ENCODE peak calls at places on chromosomes 16 and 17, in seven cellular contexts. X is fibroblast of villous mesenchyme, G is fibroblast of lung, F is SK-N-SH, A is MCF 10A, J is GM12864, H is ovary. B is an unnamed sample.

GRCh38 chr16:87723224-87723619 is 42.6 kb downstream of the KLHDC4 start:
- DNase-seq in X (peak), G (peak), F (peak), A (peak), J (no peak), H (no peak), B (peak)

GRCh38 chr16:31879937-31880321 is 6.3 kb downstream of the ZNF267 start:
- DNase-seq in X (no peak), G (no peak), F (no peak), A (no peak), J (no peak), H (no peak), B (no peak)

GRCh38 chr17:38460082-38460715 is 31.9 kb downstream of the ARHGAP23 start:
- DNase-seq in X (no peak), G (no peak), F (no peak), A (no peak), J (no peak), H (no peak), B (no peak)

GRCh38 chr16:72689851-72690250 is 358.1 kb downstream of the ZFHX3 start:
- DNase-seq in X (peak), G (no peak), F (no peak), A (no peak), J (no peak), H (no peak), B (no peak)

GRCh38 chr17:43169561-43170139 is 1.4 kb upstream of the NBR1 start:
- DNase-seq in X (peak), G (peak), F (peak), A (no peak), J (no peak), H (peak), B (peak)

GRCh38 chr16:68417711-68418301 is 30.5 kb downstream of the SMPD3 start:
- DNase-seq in X (no peak), G (peak), F (no peak), A (peak), J (peak), H (no peak), B (no peak)

GRCh38 chr17:8109669-8110455 is 8.5 kb downstream of the ALOXE3 start:
- DNase-seq in X (peak), G (peak), F (peak), A (peak), J (no peak), H (peak), B (peak)

GRCh38 chr17:44219126-44219635 is 294 bp downstream of the UBTF start:
- DNase-seq in X (peak), G (peak), F (peak), A (peak), J (no peak), H (peak), B (peak)

GRCh38 chr17:63232565-63233310 is 213.4 kb downstream of the CYB561 start:
- DNase-seq in X (no peak), G (no peak), F (no peak), A (no peak), J (no peak), H (no peak), B (peak)

GRCh38 chr16:57617604-57618111 is 10.8 kb upstream of the ADGRG1 start:
- DNase-seq in X (no peak), G (no peak), F (peak), A (no peak), J (no peak), H (peak), B (no peak)

GRCh38 chr17:38888842-38889241 is 19.0 kb downstream of the LASP1 start:
- DNase-seq in X (no peak), G (no peak), F (no peak), A (no peak), J (no peak), H (no peak), B (no peak)

GRCh38 chr17:4711671-4712111 is 1.3 kb downstream of the ARRB2 start:
- DNase-seq in X (no peak), G (no peak), F (no peak), A (no peak), J (no peak), H (no peak), B (no peak)

DNA sequence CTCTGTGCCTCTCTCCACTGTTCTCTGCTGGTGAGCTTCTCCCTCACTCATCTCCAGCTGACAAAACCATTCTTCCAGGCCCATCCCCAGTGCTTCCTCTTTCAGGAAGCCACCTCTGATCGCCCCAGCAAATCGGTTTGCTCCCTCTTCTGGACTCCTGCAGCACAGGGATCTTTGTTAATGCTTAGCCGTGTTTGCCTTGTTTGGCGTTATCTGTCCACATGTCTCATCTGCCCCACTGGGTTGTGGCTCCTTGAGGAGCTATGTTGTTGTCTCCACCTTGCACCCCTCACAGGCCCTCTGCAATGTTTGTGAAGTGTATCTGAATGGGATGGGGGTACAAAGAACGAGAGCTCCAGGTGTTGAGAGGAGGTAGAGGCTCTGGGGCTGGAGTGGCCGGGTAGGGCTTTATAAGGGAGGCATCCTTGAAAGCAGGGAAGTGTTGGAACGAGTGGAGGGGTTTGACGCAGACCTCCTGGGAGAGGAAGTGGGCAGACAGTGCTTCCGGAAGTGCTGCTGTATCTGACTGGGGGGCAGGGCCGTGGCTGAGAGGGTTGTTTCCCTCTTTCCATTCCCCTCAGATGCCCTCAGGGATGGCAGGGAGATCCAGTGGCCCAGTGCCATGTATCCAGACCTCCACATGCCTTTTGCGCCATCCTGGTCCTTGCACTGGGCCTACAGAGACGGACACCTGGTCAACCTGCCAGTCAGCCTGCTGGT is 27.8 kb downstream of the CASKIN2 start:
- DNase-seq in X (no peak), G (no peak), F (no peak), A (no peak), J (no peak), H (no peak), B (no peak)
- TF ChIP-seq CTCF in X (peak), G (no peak), F (no peak), A (no peak), J (no peak), H (no peak), B (no peak)

GRCh38 chr16:47317465-47318240 is 143.2 kb downstream of the ITFG1 start:
- DNase-seq in X (no peak), G (peak), F (no peak), A (no peak), J (no peak), H (no peak), B (no peak)

GRCh38 chr16:47320546-47321315 is 140.1 kb downstream of the ITFG1 start:
- DNase-seq in X (peak), G (peak), F (peak), A (no peak), J (no peak), H (no peak), B (no peak)

DNA sequence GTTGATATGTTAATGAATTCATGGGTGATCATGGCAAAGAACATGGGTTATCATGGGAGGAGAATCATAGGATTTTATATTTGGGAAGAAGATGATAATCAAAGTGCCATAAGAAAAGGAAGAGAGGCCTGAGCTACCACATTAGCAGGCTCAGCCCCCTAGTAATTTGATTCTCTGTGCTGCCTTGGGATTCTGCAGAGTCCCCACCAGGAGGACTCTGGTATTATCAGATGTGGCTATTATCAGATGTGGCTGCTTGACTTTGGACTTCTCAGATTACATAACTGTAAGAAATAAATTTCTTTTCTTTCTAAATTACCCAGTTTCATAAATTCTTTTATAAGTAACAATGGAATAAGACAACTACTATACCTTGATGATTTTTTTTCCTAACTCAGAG is 137.6 kb downstream of the ITFG1 start:
- DNase-seq in X (no peak), G (no peak), F (no peak), A (no peak), J (no peak), H (no peak), B (no peak)
- TF ChIP-seq CTCF in X (peak), G (no peak), F (no peak), A (no peak), J (no peak), H (no peak), B (peak)

DNA sequence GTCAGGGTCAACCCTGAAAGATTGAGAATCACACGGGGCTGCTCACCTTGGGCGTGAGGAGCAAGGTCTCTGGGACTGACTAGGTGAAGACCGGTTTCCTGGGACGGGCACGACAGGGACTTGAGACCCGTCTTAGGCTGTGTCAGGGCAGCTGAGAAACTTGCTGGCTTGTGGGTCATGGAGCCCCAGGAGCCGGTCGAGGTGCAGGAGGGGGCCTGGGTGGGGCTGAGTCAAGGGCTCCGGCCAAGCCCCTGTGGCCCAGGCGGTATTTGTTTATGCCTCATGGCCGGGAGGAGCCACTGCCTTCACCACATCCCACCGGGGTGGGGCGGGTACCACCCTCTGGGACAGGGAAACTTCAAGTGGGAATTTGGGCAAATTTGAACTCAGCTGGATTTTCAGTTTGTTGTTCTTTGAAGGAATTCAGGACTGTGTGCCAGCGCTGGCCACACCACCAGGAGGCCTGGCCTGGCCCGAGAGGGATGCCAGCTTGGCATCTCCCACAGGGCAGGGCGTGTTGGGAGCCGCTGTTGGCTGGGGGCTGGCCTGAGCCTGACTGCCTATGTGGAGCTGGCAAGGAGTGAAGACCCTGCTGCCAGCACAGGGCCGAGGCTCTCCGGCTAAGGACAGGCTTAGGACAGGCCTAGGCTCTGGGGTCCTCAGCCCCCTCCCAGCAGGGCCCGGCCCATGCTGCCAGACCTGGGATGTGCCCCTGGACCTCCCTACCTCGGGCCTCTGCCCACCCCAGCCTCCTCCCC is 116.1 kb downstream of the METRNL start:
- DNase-seq in X (no peak), G (peak), F (no peak), A (peak), J (no peak), H (peak), B (peak)
- TF ChIP-seq CTCF in X (peak), G (no peak), F (no peak), A (peak), J (no peak), H (no peak), B (no peak)

DNA sequence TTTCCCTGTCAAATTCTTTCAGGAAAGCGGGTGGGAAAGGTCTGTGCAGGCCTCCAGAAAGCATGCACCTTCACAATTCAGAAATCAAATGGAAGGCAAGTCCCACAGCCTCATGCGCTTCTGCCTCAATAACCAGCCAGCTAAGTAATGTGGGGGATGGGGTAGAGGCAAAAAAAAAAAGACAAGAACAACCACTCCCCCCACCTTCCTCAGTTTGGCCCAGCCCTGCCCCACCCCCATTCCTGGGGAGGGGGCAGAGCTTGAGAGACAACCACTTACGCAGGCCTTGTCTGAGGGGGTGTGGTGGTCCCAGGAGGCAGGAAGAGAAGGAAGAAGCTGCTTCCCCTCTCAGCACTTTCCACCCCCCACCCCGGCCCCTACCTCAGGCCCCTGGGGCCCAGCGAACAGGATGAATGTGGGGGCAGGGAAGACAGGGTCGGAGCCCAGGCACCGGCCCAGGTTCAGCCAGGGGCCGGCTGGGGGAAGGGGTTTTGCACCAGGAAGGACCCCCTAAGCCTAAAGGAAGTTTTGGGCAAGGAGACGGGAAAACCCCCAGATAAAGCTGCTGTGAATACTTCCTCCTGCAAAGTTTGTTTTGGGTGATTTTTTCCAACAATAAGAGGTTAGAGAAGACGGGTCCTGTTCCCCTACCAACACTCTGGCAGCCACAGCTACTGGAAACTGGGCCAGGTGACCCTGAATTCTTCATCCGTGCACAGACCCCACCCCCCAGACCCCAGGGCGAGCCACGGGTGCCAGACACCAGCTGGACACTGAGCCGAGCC is 1.2 kb downstream of the JUP start:
- DNase-seq in X (peak), G (peak), F (peak), A (peak), J (no peak), H (no peak), B (peak)
- TF ChIP-seq CTCF in X (no peak), G (no peak), F (no peak), A (no peak), J (no peak), H (no peak), B (no peak)

GRCh38 chr17:51585514-51586104 is 325.3 kb downstream of the UTP18 start:
- DNase-seq in X (no peak), G (no peak), F (peak), A (peak), J (no peak), H (peak), B (peak)
- TF ChIP-seq CTCF in X (no peak), G (no peak), F (no peak), A (peak), J (peak), H (no peak), B (peak)

GRCh38 chr17:36183811-36184765 is 7.7 kb upstream of the TBC1D3B start:
- DNase-seq in X (no peak), G (peak), F (peak), A (no peak), J (no peak), H (no peak), B (no peak)

GRCh38 chr17:36185416-36185815 is 9.0 kb upstream of the TBC1D3B start:
- DNase-seq in X (no peak), G (no peak), F (no peak), A (no peak), J (no peak), H (no peak), B (no peak)

GRCh38 chr17:36183001-36183810 is 6.8 kb upstream of the TBC1D3B start:
- DNase-seq in X (peak), G (peak), F (peak), A (peak), J (no peak), H (peak), B (peak)

DNA sequence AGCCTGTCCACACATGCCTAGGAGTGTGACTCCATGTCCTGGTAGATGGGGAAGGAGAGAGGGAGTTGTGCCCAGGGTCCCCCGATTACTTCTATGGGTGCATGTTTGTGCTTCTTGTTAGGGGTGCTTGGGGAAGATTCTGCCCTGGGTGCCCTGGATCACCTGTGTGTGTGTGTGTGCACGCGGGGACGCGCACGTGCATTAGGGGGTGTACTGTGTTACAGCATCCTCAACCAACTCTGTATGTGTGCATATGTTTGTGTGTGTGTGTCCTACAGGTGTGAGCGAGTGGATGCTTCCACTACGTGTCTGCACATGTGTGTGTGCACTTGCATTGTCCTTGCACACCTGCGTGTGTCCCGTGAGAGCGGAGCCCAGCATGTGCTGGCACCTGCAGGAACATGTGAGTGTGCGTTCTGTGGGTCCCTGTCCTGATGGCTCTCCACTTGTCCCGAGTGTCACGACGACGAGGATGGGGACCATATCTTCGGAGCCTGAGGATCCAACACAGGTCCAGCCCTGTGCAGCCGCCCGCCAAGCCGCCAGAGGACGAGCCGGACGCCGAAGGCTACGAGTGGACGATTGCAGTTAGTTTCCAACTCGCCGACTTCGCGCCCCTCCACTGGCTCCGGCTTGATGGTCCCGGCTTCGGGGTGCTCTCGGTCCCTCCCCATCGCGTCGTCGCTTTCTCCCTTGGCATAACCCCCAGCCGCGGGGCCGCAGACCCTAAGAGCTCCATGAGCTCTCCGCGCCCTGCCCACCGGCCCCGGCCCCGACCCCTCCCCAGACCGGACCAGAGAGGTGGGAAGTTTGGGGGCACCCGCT is 6.0 kb upstream of the TBC1D3B start:
- DNase-seq in X (no peak), G (peak), F (no peak), A (no peak), J (no peak), H (peak), B (peak)
- TF ChIP-seq CTCF in X (no peak), G (no peak), F (no peak), A (no peak), J (no peak), H (no peak), B (no peak)

GRCh38 chr17:46943511-46944393 is 20.8 kb downstream of the GOSR2 start:
- DNase-seq in X (peak), G (peak), F (peak), A (no peak), J (no peak), H (peak), B (no peak)

GRCh38 chr17:46944931-46945330 is 22.0 kb downstream of the GOSR2 start:
- DNase-seq in X (no peak), G (no peak), F (no peak), A (no peak), J (no peak), H (no peak), B (no peak)

GRCh38 chr17:46942441-46943217 is 19.7 kb downstream of the GOSR2 start:
- DNase-seq in X (peak), G (peak), F (peak), A (peak), J (no peak), H (peak), B (peak)

GRCh38 chr17:46943218-46943510 is 20.2 kb downstream of the GOSR2 start:
- DNase-seq in X (no peak), G (no peak), F (no peak), A (no peak), J (no peak), H (no peak), B (no peak)

GRCh38 chr17:46940692-46941404 is 17.9 kb downstream of the GOSR2 start:
- DNase-seq in X (peak), G (peak), F (peak), A (peak), J (peak), H (peak), B (peak)
- TF ChIP-seq CTCF in X (peak), G (peak), F (peak), A (peak), J (peak), H (peak), B (peak)

GRCh38 chr17:30929081-30929633 is 7.4 kb downstream of the ADAP2 start:
- DNase-seq in X (no peak), G (no peak), F (no peak), A (no peak), J (no peak), H (no peak), B (no peak)
- TF ChIP-seq CTCF in X (no peak), G (no peak), F (no peak), A (no peak), J (no peak), H (no peak), B (no peak)

DNA sequence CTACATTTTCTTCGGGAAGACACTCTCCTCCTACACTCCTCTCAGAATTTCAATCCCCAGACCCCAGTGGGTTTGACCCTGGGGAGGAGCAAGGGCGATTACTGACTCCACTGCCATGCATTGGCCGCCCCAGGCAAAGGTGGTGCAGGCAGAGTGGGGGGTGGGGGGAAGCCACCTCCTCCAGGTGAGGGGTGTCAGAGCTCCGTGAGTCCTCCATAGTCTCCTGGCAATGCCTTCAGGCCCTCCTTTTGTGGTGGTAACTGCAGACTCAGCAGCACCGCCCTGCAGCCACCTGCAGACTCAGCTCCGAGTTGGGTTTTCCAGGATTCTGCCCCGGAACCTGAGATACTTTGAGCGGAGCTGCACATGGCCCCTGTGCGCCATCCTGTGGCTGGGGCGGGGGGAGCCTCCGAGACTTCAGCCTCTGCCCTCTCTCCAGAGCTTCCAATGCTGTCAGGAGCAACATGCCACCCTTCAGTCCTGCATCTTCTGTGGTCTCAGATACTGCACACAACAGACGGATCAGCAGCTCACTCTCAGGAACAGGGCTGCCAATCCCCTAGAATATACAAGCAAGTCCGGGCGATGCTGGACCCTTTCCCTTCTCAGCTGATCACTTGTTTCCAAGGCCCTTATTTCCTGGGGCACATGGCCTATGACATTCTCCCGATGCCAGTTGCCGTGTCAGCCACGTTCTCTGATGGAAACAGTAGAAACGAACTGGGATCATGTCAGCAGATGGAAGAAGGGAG is 2.4 kb upstream of the SLC47A2 start:
- DNase-seq in X (no peak), G (no peak), F (peak), A (peak), J (no peak), H (no peak), B (no peak)
- TF ChIP-seq CTCF in X (peak), G (no peak), F (peak), A (peak), J (peak), H (no peak), B (no peak)